ENCODE peak calls at places on chromosomes 12 and 14, in ten cellular contexts. O is mucosa of descending colon; H is left cardiac atrium; R is stimulated activated memory B cell treated with anti-CD40 and anti-IgM and Interleukin-4, amounts not matched to agents 10 μg/mL and 1 μg/mL and 100 μg/mL, for 72 hours; Z is Right ventricle myocardium inferior; B is activated T-cell treated with anti-CD3 and anti-CD28 coated beads, Interleukin-2, amount 50 U/mL, for 4 hours; K is left lung; Y is activated T-helper 17 cell treated with anti-CD3 and anti-CD28 coated beads, Interleukin-2, amount 50 U/mL, for 72 hours; X is lower lobe of right lung; N is activated naive CD8-positive, alpha-beta T cell treated with anti-CD3 and anti-CD28 coated beads, Interleukin-2, amount 10 ng/mL, durations not matched to agents 7 days and 5 days. M is an unnamed sample.

GRCh38 chr14:105201156-105201927 is 20.2 kb upstream of the NUDT14 start:
- ATAC-seq in O (no peak), H (no peak), R (peak), Z (no peak), B (peak), K (no peak), Y (no peak), X (no peak), N (peak), M (no peak)

GRCh38 chr14:58177125-58177524 is 22.8 kb upstream of the ACTR10 start:
- ATAC-seq in O (no peak), H (no peak), R (no peak), Z (no peak), B (no peak), K (no peak), Y (no peak), X (no peak), N (no peak), M (no peak)

GRCh38 chr14:91793704-91794103 is 61.8 kb upstream of the CATSPERB start:
- ATAC-seq in O (no peak), H (no peak), R (no peak), Z (no peak), B (no peak), K (no peak), Y (peak), X (no peak), N (no peak), M (no peak)

GRCh38 chr12:124883263-124883876 is 19.7 kb upstream of the SCARB1 start:
- ATAC-seq in O (no peak), H (no peak), R (no peak), Z (no peak), B (no peak), K (no peak), Y (peak), X (no peak), N (no peak), M (peak)

GRCh38 chr12:66688836-66689439 is 10.1 kb upstream of the GRIP1 start:
- ATAC-seq in O (peak), H (peak), R (peak), Z (peak), B (no peak), K (peak), Y (peak), X (peak), N (peak), M (peak)

GRCh38 chr12:85587158-85587557 is 249.1 kb downstream of the RASSF9 start:
- ATAC-seq in O (no peak), H (no peak), R (no peak), Z (no peak), B (no peak), K (no peak), Y (no peak), X (no peak), N (no peak), M (no peak)

GRCh38 chr12:106682594-106683234 is 91.8 kb upstream of the RIC8B start:
- ATAC-seq in O (peak), H (peak), R (no peak), Z (peak), B (no peak), K (peak), Y (no peak), X (peak), N (no peak), M (peak)

GRCh38 chr12:52043386-52044212 is 7.6 kb upstream of the NR4A1 start:
- ATAC-seq in O (no peak), H (peak), R (no peak), Z (peak), B (no peak), K (no peak), Y (no peak), X (peak), N (no peak), M (no peak)

GRCh38 chr12:92121826-92122225 is 23.8 kb downstream of the BTG1 start:
- ATAC-seq in O (peak), H (no peak), R (no peak), Z (no peak), B (no peak), K (peak), Y (no peak), X (peak), N (no peak), M (no peak)

GRCh38 chr12:119964876-119965275 is 24.2 kb upstream of the BICDL1 start:
- ATAC-seq in O (no peak), H (no peak), R (no peak), Z (no peak), B (no peak), K (no peak), Y (no peak), X (no peak), N (no peak), M (no peak)

GRCh38 chr12:44405267-44405666 is 470.8 kb downstream of the NELL2 start:
- ATAC-seq in O (no peak), H (no peak), R (no peak), Z (no peak), B (no peak), K (no peak), Y (no peak), X (no peak), N (no peak), M (no peak)

GRCh38 chr14:72901361-72901760 is 7.5 kb upstream of the DPF3 start:
- ATAC-seq in O (no peak), H (no peak), R (no peak), Z (no peak), B (no peak), K (no peak), Y (no peak), X (no peak), N (no peak), M (no peak)

GRCh38 chr12:11653215-11653753 is 3.8 kb downstream of the ETV6 start:
- ATAC-seq in O (no peak), H (no peak), R (peak), Z (no peak), B (peak), K (no peak), Y (peak), X (no peak), N (peak), M (no peak)

GRCh38 chr14:21653331-21653885 is at the start of gene OR4E2:
- ATAC-seq in O (peak), H (no peak), R (no peak), Z (no peak), B (no peak), K (no peak), Y (no peak), X (no peak), N (no peak), M (no peak)

GRCh38 chr12:47672068-47672467 is 33.8 kb downstream of the RPAP3 start:
- ATAC-seq in O (no peak), H (no peak), R (no peak), Z (no peak), B (no peak), K (no peak), Y (peak), X (no peak), N (no peak), M (no peak)

GRCh38 chr12:79983969-79984629 is 49.2 kb upstream of the PPP1R12A start:
- ATAC-seq in O (no peak), H (peak), R (no peak), Z (no peak), B (no peak), K (peak), Y (no peak), X (no peak), N (no peak), M (peak)

GRCh38 chr12:106980944-106981343 is 6.0 kb downstream of the MTERF2 start:
- ATAC-seq in O (no peak), H (peak), R (no peak), Z (no peak), B (no peak), K (no peak), Y (no peak), X (no peak), N (no peak), M (peak)

GRCh38 chr12:4202482-4202881 is 71.1 kb upstream of the CCND2 start:
- ATAC-seq in O (no peak), H (no peak), R (peak), Z (no peak), B (no peak), K (no peak), Y (no peak), X (no peak), N (no peak), M (no peak)

GRCh38 chr14:32087173-32087861 is 10.2 kb downstream of the ARHGAP5 start:
- ATAC-seq in O (peak), H (peak), R (no peak), Z (no peak), B (no peak), K (peak), Y (no peak), X (peak), N (no peak), M (peak)

GRCh38 chr12:124026755-124027745 is 54.0 kb downstream of the ZNF664 start:
- ATAC-seq in O (peak), H (peak), R (no peak), Z (peak), B (no peak), K (peak), Y (no peak), X (no peak), N (no peak), M (peak)

GRCh38 chr12:103785243-103786031 is 55.6 kb downstream of the NT5DC3 start:
- ATAC-seq in O (no peak), H (no peak), R (no peak), Z (no peak), B (no peak), K (no peak), Y (no peak), X (no peak), N (no peak), M (no peak)

GRCh38 chr12:96386794-96387193 is 13.4 kb downstream of the CDK17 start:
- ATAC-seq in O (no peak), H (no peak), R (no peak), Z (no peak), B (no peak), K (no peak), Y (no peak), X (no peak), N (no peak), M (no peak)

GRCh38 chr14:100093322-100093721 is 28.1 kb downstream of the EVL start:
- ATAC-seq in O (no peak), H (no peak), R (no peak), Z (no peak), B (peak), K (no peak), Y (peak), X (no peak), N (peak), M (no peak)

M was measured in SK-N-SH treated with all-trans-retinoic acid at 6 μM for 48 hours.